ENCODE peak calls at places on chromosome 11, in eight cellular contexts. L, O, X, Q, V, W, T and H are unnamed samples.

GRCh38 chr11:3093281-3094191 is 36.3 kb upstream of the CARS1 start:
- DNase-seq in T (no peak), W (no peak), L (no peak), O (no peak), X (no peak), V (no peak), Q (no peak), H (no peak)

GRCh38 chr11:122843281-122844150 is 5.2 kb downstream of the CRTAM start:
- DNase-seq in V (no peak), L (no peak), Q (no peak), W (no peak), T (no peak), O (no peak), X (no peak), H (no peak)

GRCh38 chr11:69992943-69993694 is 85.0 kb upstream of the ANO1 start:
- DNase-seq in W (no peak), T (no peak), V (no peak), X (no peak), O (no peak), Q (no peak), L (no peak), H (no peak)

GRCh38 chr11:86486261-86487030 is 111.8 kb downstream of the CCDC81 start:
- DNase-seq in T (peak), V (no peak), W (peak), X (no peak), L (no peak), Q (no peak), O (no peak), H (no peak)

GRCh38 chr11:22713336-22713735 is 46.9 kb downstream of the GAS2 start:
- DNase-seq in O (no peak), V (no peak), T (no peak), X (no peak), L (no peak), Q (no peak), W (no peak), H (no peak)

GRCh38 chr11:19573666-19574065 is 139.0 kb upstream of the NAV2 start:
- DNase-seq in T (no peak), L (peak), O (peak), W (no peak), V (no peak), X (no peak), Q (no peak), H (no peak)

GRCh38 chr11:128458316-128458715 is 129.0 kb downstream of the ETS1 start:
- DNase-seq in X (no peak), O (no peak), W (no peak), T (no peak), L (no peak), V (no peak), Q (no peak), H (peak)

GRCh38 chr11:67268036-67268683 is 1.9 kb downstream of the GRK2 start:
- DNase-seq in T (no peak), W (peak), V (no peak), X (peak), O (no peak), L (no peak), Q (no peak), H (no peak)

GRCh38 chr11:123188508-123189165 is 6.4 kb downstream of the CLMP start:
- DNase-seq in X (no peak), W (no peak), Q (no peak), O (no peak), L (no peak), V (no peak), T (peak), H (peak)

GRCh38 chr11:45568031-45568430 is 97.4 kb downstream of the CHST1 start:
- DNase-seq in O (no peak), V (no peak), Q (no peak), X (no peak), T (no peak), L (no peak), W (no peak), H (no peak)
- TF ChIP-seq CTCF in O (no peak), V (no peak), Q (no peak), X (no peak), T (no peak), L (no peak), W (no peak), H (no peak)

GRCh38 chr11:133070790-133071189 is 461.5 kb downstream of the OPCML start:
- DNase-seq in V (no peak), Q (no peak), L (no peak), X (no peak), O (no peak), W (no peak), T (no peak), H (no peak)

GRCh38 chr11:133070053-133070713 is 462.1 kb downstream of the OPCML start:
- DNase-seq in L (no peak), V (no peak), O (no peak), Q (no peak), T (no peak), W (no peak), X (no peak), H (no peak)

GRCh38 chr11:133064152-133064877 is 468.0 kb downstream of the OPCML start:
- DNase-seq in Q (peak), W (peak), V (peak), X (peak), T (peak), L (peak), O (peak), H (peak)

GRCh38 chr11:133065847-133066485 is 466.3 kb downstream of the OPCML start:
- DNase-seq in O (no peak), L (no peak), X (no peak), W (no peak), V (no peak), T (no peak), Q (no peak), H (no peak)

DNA sequence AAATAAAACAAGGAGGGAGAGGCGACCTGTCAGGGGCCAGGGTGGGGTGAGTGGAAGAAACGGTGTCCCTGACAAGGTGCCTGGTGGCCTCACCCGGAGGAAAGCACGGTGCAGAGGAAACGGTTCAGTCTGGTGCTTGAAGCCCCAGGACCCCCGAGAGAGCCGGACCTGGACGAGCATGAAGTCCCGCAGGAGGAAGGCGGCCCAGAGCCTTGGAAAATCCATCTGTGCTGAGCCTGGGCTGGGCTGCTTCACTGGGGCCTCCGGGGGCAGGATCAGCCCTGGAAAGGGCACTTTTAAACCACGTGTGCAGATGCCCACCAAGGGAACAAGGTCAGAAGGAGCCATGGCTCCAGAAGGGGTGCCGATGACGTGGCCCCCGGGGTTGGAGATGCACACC is 467.3 kb downstream of the OPCML start:
- DNase-seq in L (no peak), T (no peak), Q (no peak), O (no peak), V (no peak), X (no peak), W (no peak), H (no peak)
- H3K4me3 ChIP-seq in L (no peak), T (peak), Q (peak), O (peak), V (peak), X (peak), W (peak), H (no peak)

GRCh38 chr11:78832226-78832947 is 257.7 kb upstream of the NARS2 start:
- DNase-seq in T (no peak), W (no peak), O (no peak), X (no peak), V (no peak), L (no peak), Q (no peak), H (peak)
- TF ChIP-seq CTCF in T (no peak), W (no peak), O (peak), X (no peak), V (no peak), L (no peak), Q (peak), H (peak)

DNA sequence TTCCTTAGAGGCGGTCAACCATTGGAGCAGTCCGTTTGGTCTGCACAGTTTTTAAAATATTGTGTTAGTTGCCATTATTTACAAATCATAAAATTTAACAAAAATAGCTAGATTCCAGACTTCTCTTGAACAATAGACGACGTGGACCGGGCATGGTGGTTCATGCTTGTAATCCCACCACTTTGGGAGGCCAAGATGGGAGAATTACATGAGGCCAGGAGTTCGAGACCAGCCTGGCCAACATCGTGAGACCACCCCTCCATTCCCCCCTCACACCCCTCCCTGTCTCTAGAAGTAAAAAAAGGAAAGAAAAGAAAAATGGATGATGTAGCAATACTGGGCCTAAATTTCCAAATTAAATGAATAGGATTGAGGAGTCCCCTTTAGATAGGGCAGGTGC is 965 bp downstream of the SLC37A2 start:
- DNase-seq in L (no peak), Q (no peak), V (no peak), T (no peak), W (no peak), X (no peak), O (no peak), H (no peak)
- H3K4me3 ChIP-seq in L (no peak), Q (no peak), V (peak), T (peak), W (peak), X (peak), O (no peak), H (peak)

GRCh38 chr11:15775797-15776196 is 580.5 kb downstream of the SOX6 start:
- DNase-seq in Q (no peak), W (no peak), T (no peak), O (no peak), L (no peak), X (no peak), V (no peak), H (no peak)
- TF ChIP-seq CTCF in Q (no peak), W (no peak), T (no peak), O (no peak), L (no peak), X (no peak), V (no peak), H (no peak)

GRCh38 chr11:130897262-130898182 is 18.8 kb downstream of the SNX19 start:
- DNase-seq in T (no peak), X (peak), Q (peak), V (peak), W (peak), L (peak), O (no peak), H (peak)
- H3K4me3 ChIP-seq in T (no peak), X (peak), Q (no peak), V (peak), W (peak), L (no peak), O (no peak), H (no peak)